ENCODE peak calls at places on chromosomes 5 and 9, in nine cellular contexts. One of them, this sample, is unnamed.

GRCh38 chr5:68088302-68088701 is 127.3 kb upstream of the PIK3R1 start:
- DNase-seq in astrocyte of the cerebellum: peak; percentile 62
- DNase-seq in psoas muscle: no peak
- DNase-seq in CD4-positive, CD25-positive, alpha-beta regulatory T cell: no peak
- DNase-seq in upper lobe of right lung: no peak
- DNase-seq in EL: peak; percentile 82
- DNase-seq in NCI-H774: no peak
- DNase-seq in kidney tubule cell: no peak
- DNase-seq in fibroblast of the aortic adventitia: peak; percentile 94
- DNase-seq in this sample: peak; percentile 62

GRCh38 chr5:115599924-115600323 is 2.4 kb downstream of the TICAM2 start:
- DNase-seq in psoas muscle: no peak
- DNase-seq in EL: peak; percentile 45
- DNase-seq in fibroblast of the aortic adventitia: peak; percentile 47
- DNase-seq in upper lobe of right lung: no peak
- DNase-seq in astrocyte of the cerebellum: no peak
- DNase-seq in kidney tubule cell: no peak
- DNase-seq in CD4-positive, CD25-positive, alpha-beta regulatory T cell: no peak
- DNase-seq in NCI-H774: no peak
- DNase-seq in this sample: no peak

GRCh38 chr5:140840978-140841962 is at the start of gene PCDHA8:
- DNase-seq in upper lobe of right lung: no peak
- DNase-seq in kidney tubule cell: peak; percentile 17
- DNase-seq in NCI-H774: no peak
- DNase-seq in astrocyte of the cerebellum: no peak
- DNase-seq in fibroblast of the aortic adventitia: no peak
- DNase-seq in CD4-positive, CD25-positive, alpha-beta regulatory T cell: no peak
- DNase-seq in psoas muscle: no peak
- DNase-seq in EL: peak; percentile 13
- DNase-seq in this sample: no peak

GRCh38 chr9:109317979-109318671 is 2.7 kb downstream of the EPB41L4B start:
- DNase-seq in upper lobe of right lung: no peak
- DNase-seq in CD4-positive, CD25-positive, alpha-beta regulatory T cell: no peak
- DNase-seq in NCI-H774: no peak
- DNase-seq in psoas muscle: no peak
- DNase-seq in astrocyte of the cerebellum: no peak
- DNase-seq in kidney tubule cell: peak; percentile 43
- DNase-seq in EL: no peak
- DNase-seq in fibroblast of the aortic adventitia: no peak
- DNase-seq in this sample: no peak

GRCh38 chr5:159441441-159441840 is 111.2 kb upstream of the IL12B start:
- DNase-seq in NCI-H774: no peak
- DNase-seq in kidney tubule cell: peak; percentile 36
- DNase-seq in upper lobe of right lung: no peak
- DNase-seq in fibroblast of the aortic adventitia: no peak
- DNase-seq in astrocyte of the cerebellum: no peak
- DNase-seq in psoas muscle: no peak
- DNase-seq in CD4-positive, CD25-positive, alpha-beta regulatory T cell: no peak
- DNase-seq in EL: no peak
- DNase-seq in this sample: no peak

GRCh38 chr9:113711251-113711650 is 164.9 kb upstream of the ZNF618 start:
- DNase-seq in CD4-positive, CD25-positive, alpha-beta regulatory T cell: no peak
- DNase-seq in astrocyte of the cerebellum: no peak
- DNase-seq in kidney tubule cell: no peak
- DNase-seq in fibroblast of the aortic adventitia: no peak
- DNase-seq in EL: no peak
- DNase-seq in NCI-H774: no peak
- DNase-seq in upper lobe of right lung: no peak
- DNase-seq in psoas muscle: no peak
- DNase-seq in this sample: no peak

GRCh38 chr5:125198270-125198974 is 452.0 kb upstream of the ZNF608 start:
- DNase-seq in kidney tubule cell: peak; percentile 52
- DNase-seq in astrocyte of the cerebellum: peak; percentile 77
- DNase-seq in EL: peak; percentile 50
- DNase-seq in upper lobe of right lung: no peak
- DNase-seq in fibroblast of the aortic adventitia: peak; percentile 93
- DNase-seq in NCI-H774: peak; percentile 72
- DNase-seq in psoas muscle: peak; percentile 55
- DNase-seq in CD4-positive, CD25-positive, alpha-beta regulatory T cell: no peak
- DNase-seq in this sample: peak; percentile 22

GRCh38 chr5:78634634-78635033 is 13.9 kb downstream of the LHFPL2 start:
- DNase-seq in EL: no peak
- DNase-seq in psoas muscle: no peak
- DNase-seq in upper lobe of right lung: no peak
- DNase-seq in NCI-H774: no peak
- DNase-seq in fibroblast of the aortic adventitia: peak; percentile 16
- DNase-seq in kidney tubule cell: no peak
- DNase-seq in astrocyte of the cerebellum: no peak
- DNase-seq in CD4-positive, CD25-positive, alpha-beta regulatory T cell: no peak
- DNase-seq in this sample: no peak

GRCh38 chr9:90841213-90841612 is 39.6 kb downstream of the SYK start:
- DNase-seq in kidney tubule cell: no peak
- DNase-seq in CD4-positive, CD25-positive, alpha-beta regulatory T cell: no peak
- DNase-seq in upper lobe of right lung: no peak
- DNase-seq in psoas muscle: no peak
- DNase-seq in astrocyte of the cerebellum: no peak
- DNase-seq in NCI-H774: no peak
- DNase-seq in EL: no peak
- DNase-seq in fibroblast of the aortic adventitia: no peak
- DNase-seq in this sample: no peak

GRCh38 chr9:20292002-20292401 is 330.3 kb downstream of the MLLT3 start:
- DNase-seq in astrocyte of the cerebellum: no peak
- DNase-seq in upper lobe of right lung: no peak
- DNase-seq in CD4-positive, CD25-positive, alpha-beta regulatory T cell: no peak
- DNase-seq in EL: peak; percentile 43
- DNase-seq in psoas muscle: no peak
- DNase-seq in fibroblast of the aortic adventitia: peak; percentile 10
- DNase-seq in kidney tubule cell: peak; percentile 42
- DNase-seq in NCI-H774: no peak
- DNase-seq in this sample: peak; percentile 62

GRCh38 chr9:16610538-16610937 is 259.9 kb downstream of the BNC2 start:
- DNase-seq in psoas muscle: no peak
- DNase-seq in NCI-H774: no peak
- DNase-seq in EL: no peak
- DNase-seq in upper lobe of right lung: no peak
- DNase-seq in fibroblast of the aortic adventitia: no peak
- DNase-seq in kidney tubule cell: no peak
- DNase-seq in CD4-positive, CD25-positive, alpha-beta regulatory T cell: no peak
- DNase-seq in astrocyte of the cerebellum: no peak
- DNase-seq in this sample: no peak

GRCh38 chr5:119404033-119404432 is 48.2 kb downstream of the TNFAIP8 start:
- DNase-seq in kidney tubule cell: no peak
- DNase-seq in astrocyte of the cerebellum: no peak
- DNase-seq in NCI-H774: no peak
- DNase-seq in psoas muscle: no peak
- DNase-seq in CD4-positive, CD25-positive, alpha-beta regulatory T cell: no peak
- DNase-seq in upper lobe of right lung: no peak
- DNase-seq in fibroblast of the aortic adventitia: no peak
- DNase-seq in EL: no peak
- DNase-seq in this sample: no peak

GRCh38 chr5:150144876-150145275 is 10.8 kb downstream of the PDGFRB start:
- DNase-seq in EL: no peak
- DNase-seq in upper lobe of right lung: no peak
- DNase-seq in astrocyte of the cerebellum: no peak
- DNase-seq in NCI-H774: no peak
- DNase-seq in psoas muscle: no peak
- DNase-seq in fibroblast of the aortic adventitia: no peak
- DNase-seq in kidney tubule cell: no peak
- DNase-seq in CD4-positive, CD25-positive, alpha-beta regulatory T cell: no peak
- DNase-seq in this sample: no peak

GRCh38 chr5:123670981-123671557 is 159.1 kb downstream of the CSNK1G3 start:
- DNase-seq in NCI-H774: peak; percentile 47
- DNase-seq in psoas muscle: peak; percentile 19
- DNase-seq in EL: peak; percentile 57
- DNase-seq in CD4-positive, CD25-positive, alpha-beta regulatory T cell: no peak
- DNase-seq in upper lobe of right lung: no peak
- DNase-seq in astrocyte of the cerebellum: peak; percentile 41
- DNase-seq in fibroblast of the aortic adventitia: peak; percentile 68
- DNase-seq in kidney tubule cell: peak; percentile 56
- DNase-seq in this sample: peak; percentile 44

GRCh38 chr9:116156621-116157314 is 3.2 kb downstream of the PAPPA start:
- DNase-seq in upper lobe of right lung: peak; percentile 66
- DNase-seq in psoas muscle: peak; percentile 64
- DNase-seq in NCI-H774: peak; percentile 29
- DNase-seq in kidney tubule cell: peak; percentile 82
- DNase-seq in CD4-positive, CD25-positive, alpha-beta regulatory T cell: no peak
- DNase-seq in astrocyte of the cerebellum: no peak
- DNase-seq in EL: peak; percentile 75
- DNase-seq in fibroblast of the aortic adventitia: peak; percentile 93
- DNase-seq in this sample: peak; percentile 85